ENCODE peak calls at places on chromosomes 13 and 19, in six cellular contexts. One of them, this sample, is unnamed.

GRCh38 chr13:96822900-96823299 is 171.4 kb downstream of the OXGR1 start:
- DNase-seq in HepG2: peak
- DNase-seq in H1: no peak
- DNase-seq in GM12878: no peak
- DNase-seq in K562: peak
- DNase-seq in SK-N-SH: peak
- DNase-seq in this sample: no peak

GRCh38 chr13:100138859-100139491 is 50.1 kb downstream of the PCCA start:
- DNase-seq in HepG2: no peak
- DNase-seq in H1: no peak
- DNase-seq in GM12878: no peak
- DNase-seq in K562: no peak
- DNase-seq in SK-N-SH: no peak
- DNase-seq in this sample: no peak

GRCh38 chr19:33604651-33605050 is 17.1 kb upstream of the CHST8 start:
- DNase-seq in HepG2: no peak
- DNase-seq in H1: no peak
- DNase-seq in GM12878: no peak
- DNase-seq in K562: no peak
- DNase-seq in SK-N-SH: no peak
- DNase-seq in this sample: no peak

GRCh38 chr13:40139896-40140520 is 484.5 kb downstream of the COG6 start:
- DNase-seq in HepG2: no peak
- DNase-seq in H1: no peak
- DNase-seq in GM12878: no peak
- DNase-seq in K562: no peak
- DNase-seq in SK-N-SH: no peak
- DNase-seq in this sample: no peak

GRCh38 chr19:13260883-13261653 is 110.9 kb downstream of the IER2 start:
- DNase-seq in HepG2: no peak
- DNase-seq in H1: no peak
- DNase-seq in GM12878: peak
- DNase-seq in K562: peak
- DNase-seq in SK-N-SH: no peak
- DNase-seq in this sample: peak

GRCh38 chr19:11495481-11495880 is 10.2 kb downstream of the ZNF653 start:
- DNase-seq in HepG2: no peak
- DNase-seq in H1: no peak
- DNase-seq in GM12878: no peak
- DNase-seq in K562: no peak
- DNase-seq in SK-N-SH: peak
- DNase-seq in this sample: no peak

GRCh38 chr13:58191754-58192153 is 560.2 kb downstream of the PCDH17 start:
- DNase-seq in HepG2: no peak
- DNase-seq in H1: no peak
- DNase-seq in GM12878: no peak
- DNase-seq in K562: no peak
- DNase-seq in SK-N-SH: no peak
- DNase-seq in this sample: no peak

GRCh38 chr19:15614507-15615379 is at the start of gene CYP4F8:
- DNase-seq in HepG2: no peak
- DNase-seq in H1: no peak
- DNase-seq in GM12878: no peak
- DNase-seq in K562: no peak
- DNase-seq in SK-N-SH: no peak
- DNase-seq in this sample: no peak

GRCh38 chr19:7632340-7633203 is 947 bp downstream of the PCP2 start:
- DNase-seq in HepG2: no peak
- DNase-seq in H1: no peak
- DNase-seq in GM12878: no peak
- DNase-seq in K562: no peak
- DNase-seq in SK-N-SH: no peak
- DNase-seq in this sample: no peak

GRCh38 chr19:6108721-6109633 is 1.3 kb downstream of the RFX2 start:
- DNase-seq in HepG2: no peak
- DNase-seq in H1: no peak
- DNase-seq in GM12878: no peak
- DNase-seq in K562: peak
- DNase-seq in SK-N-SH: peak
- DNase-seq in this sample: no peak

GRCh38 chr19:33799507-33799906 is 2.8 kb downstream of the KCTD15 start:
- DNase-seq in HepG2: no peak
- DNase-seq in H1: no peak
- DNase-seq in GM12878: no peak
- DNase-seq in K562: no peak
- DNase-seq in SK-N-SH: peak
- DNase-seq in this sample: no peak

GRCh38 chr19:23526302-23526701 is 131.0 kb upstream of the ZNF91 start:
- DNase-seq in HepG2: no peak
- DNase-seq in H1: no peak
- DNase-seq in GM12878: no peak
- DNase-seq in K562: no peak
- DNase-seq in SK-N-SH: no peak
- DNase-seq in this sample: no peak

GRCh38 chr13:19632915-19633339 is 532 bp upstream of the MPHOSPH8 start:
- DNase-seq in HepG2: no peak
- DNase-seq in H1: no peak
- DNase-seq in GM12878: no peak
- DNase-seq in K562: no peak
- DNase-seq in SK-N-SH: no peak
- DNase-seq in this sample: no peak

GRCh38 chr19:19439083-19439482 is 33.6 kb downstream of the GATAD2A start:
- DNase-seq in HepG2: no peak
- DNase-seq in H1: no peak
- DNase-seq in GM12878: no peak
- DNase-seq in K562: no peak
- DNase-seq in SK-N-SH: no peak
- DNase-seq in this sample: no peak

GRCh38 chr13:28136916-28137315 is 1.4 kb upstream of the PAN3 start:
- DNase-seq in HepG2: no peak
- DNase-seq in H1: no peak
- DNase-seq in GM12878: no peak
- DNase-seq in K562: peak
- DNase-seq in SK-N-SH: no peak
- DNase-seq in this sample: peak

GRCh38 chr19:40165362-40165937 is 25.8 kb upstream of the MAP3K10 start:
- DNase-seq in HepG2: peak
- DNase-seq in H1: peak
- DNase-seq in GM12878: no peak
- DNase-seq in K562: peak
- DNase-seq in SK-N-SH: peak
- DNase-seq in this sample: peak

GRCh38 chr13:21620858-21621257 is 16.9 kb upstream of the MICU2 start:
- DNase-seq in HepG2: no peak
- DNase-seq in H1: no peak
- DNase-seq in GM12878: no peak
- DNase-seq in K562: no peak
- DNase-seq in SK-N-SH: no peak
- DNase-seq in this sample: no peak

GRCh38 chr13:22487932-22488331 is 692.8 kb upstream of the SGCG start:
- DNase-seq in HepG2: no peak
- DNase-seq in H1: no peak
- DNase-seq in GM12878: no peak
- DNase-seq in K562: no peak
- DNase-seq in SK-N-SH: no peak
- DNase-seq in this sample: no peak

GRCh38 chr19:288911-289310 is 2.3 kb downstream of the PLPP2 start:
- DNase-seq in HepG2: no peak
- DNase-seq in H1: no peak
- DNase-seq in GM12878: no peak
- DNase-seq in K562: no peak
- DNase-seq in SK-N-SH: no peak
- DNase-seq in this sample: no peak

GRCh38 chr13:80555796-80556195 is 214.9 kb upstream of the SPRY2 start:
- DNase-seq in HepG2: no peak
- DNase-seq in H1: no peak
- DNase-seq in GM12878: no peak
- DNase-seq in K562: peak
- DNase-seq in SK-N-SH: no peak
- DNase-seq in this sample: no peak
- TF ChIP-seq TAF1 in HepG2: no peak
- TF ChIP-seq TAF1 in H1: no peak
- TF ChIP-seq TAF1 in GM12878: no peak
- TF ChIP-seq TAF1 in K562: no peak
- TF ChIP-seq TAF1 in SK-N-SH: no peak
- TF ChIP-seq TAF1 in this sample: no peak

GRCh38 chr13:59834801-59835200 is 328.9 kb downstream of the DIAPH3 start:
- DNase-seq in HepG2: no peak
- DNase-seq in H1: no peak
- DNase-seq in GM12878: no peak
- DNase-seq in K562: no peak
- DNase-seq in SK-N-SH: no peak
- DNase-seq in this sample: no peak
- TF ChIP-seq TAF1 in HepG2: no peak
- TF ChIP-seq TAF1 in H1: no peak
- TF ChIP-seq TAF1 in GM12878: no peak
- TF ChIP-seq TAF1 in K562: no peak
- TF ChIP-seq TAF1 in SK-N-SH: no peak
- TF ChIP-seq TAF1 in this sample: no peak

DNA sequence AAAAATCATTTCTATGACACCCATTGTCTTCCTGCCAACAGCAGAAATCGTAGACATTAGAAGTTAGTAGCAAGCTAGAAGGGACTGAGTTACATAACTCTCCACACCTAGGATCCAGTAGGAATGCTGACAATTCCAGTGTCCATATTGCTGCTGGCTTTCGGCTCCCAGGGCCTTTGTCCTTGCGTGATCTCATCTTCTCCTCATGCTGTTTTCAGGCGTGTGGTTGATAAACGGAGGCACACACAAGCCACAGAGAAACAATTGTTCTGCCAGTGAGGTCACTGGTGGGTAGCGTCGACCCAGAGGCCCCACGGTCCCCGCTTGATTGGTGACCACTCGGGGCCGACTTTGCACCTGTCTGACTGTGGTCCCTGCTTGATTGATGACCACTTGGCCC is 31.6 kb upstream of the F7 start:
- DNase-seq in HepG2: no peak
- DNase-seq in H1: no peak
- DNase-seq in GM12878: no peak
- DNase-seq in K562: no peak
- DNase-seq in SK-N-SH: no peak
- DNase-seq in this sample: no peak
- TF ChIP-seq TAF1 in HepG2: no peak
- TF ChIP-seq TAF1 in H1: no peak
- TF ChIP-seq TAF1 in GM12878: no peak
- TF ChIP-seq TAF1 in K562: no peak
- TF ChIP-seq TAF1 in SK-N-SH: no peak
- TF ChIP-seq TAF1 in this sample: no peak

DNA sequence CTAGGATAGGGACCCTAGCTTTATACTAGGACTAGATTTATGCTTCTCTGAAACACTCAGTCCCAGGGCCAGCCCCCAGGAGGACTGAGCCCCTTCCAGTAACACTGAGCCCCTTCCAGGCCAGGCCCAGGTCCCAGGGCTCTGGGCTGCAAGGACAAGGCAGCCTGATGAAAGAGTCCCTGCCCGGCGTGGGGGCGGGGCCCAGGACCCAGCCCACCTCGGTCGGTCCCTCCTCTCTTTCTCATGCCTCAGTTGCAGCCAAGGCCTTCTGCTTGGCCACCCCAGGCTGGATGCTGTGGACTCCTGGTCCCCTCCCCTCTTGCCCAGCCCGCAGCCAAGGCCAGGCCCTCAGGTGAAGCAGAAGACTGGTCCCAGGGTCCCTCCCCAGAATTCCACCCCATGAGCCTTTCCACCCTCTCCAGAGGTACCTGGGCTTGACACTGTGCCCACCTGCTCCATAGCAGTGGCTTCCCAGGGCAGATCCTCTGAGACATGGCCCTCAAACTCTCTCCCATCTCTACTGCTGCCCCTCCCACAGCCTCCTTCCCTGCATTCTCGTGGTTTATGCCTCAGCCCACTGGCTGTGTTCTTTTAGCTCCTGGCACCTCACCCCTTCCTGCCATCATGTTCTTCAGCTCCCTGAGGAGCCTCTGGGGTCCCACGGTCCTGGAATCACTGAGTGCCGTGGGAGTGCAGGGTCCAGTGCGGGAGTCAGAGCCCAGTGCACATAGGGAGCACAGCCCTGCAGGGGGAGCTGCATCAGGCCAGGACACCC is 53.6 kb upstream of the C1QTNF9B start:
- DNase-seq in HepG2: no peak
- DNase-seq in H1: no peak
- DNase-seq in GM12878: no peak
- DNase-seq in K562: no peak
- DNase-seq in SK-N-SH: no peak
- DNase-seq in this sample: no peak
- TF ChIP-seq TAF1 in HepG2: no peak
- TF ChIP-seq TAF1 in H1: no peak
- TF ChIP-seq TAF1 in GM12878: no peak
- TF ChIP-seq TAF1 in K562: no peak
- TF ChIP-seq TAF1 in SK-N-SH: no peak
- TF ChIP-seq TAF1 in this sample: no peak

This sample was measured in GM12892.